ENCODE peak calls at places on chromosome 10, in six cellular contexts. K is IMR-90, Q is H9, F is neuronal stem cell, S is H1, Y is mesenchymal stem cell. W is an unnamed sample.
A peak's percentile ranks its signal among the peaks of the same experiment; 100 is the strongest.

GRCh38 chr10:69237528-69238159 is 17.5 kb downstream of the HKDC1 start:
- DNase-seq in K (peak; percentile 64), Q (peak; percentile 87), F (peak; percentile 86), S (peak; percentile 71), Y (peak; percentile 79), W (peak; percentile 95)

GRCh38 chr10:87668324-87669054 is 8.8 kb downstream of the PAPSS2 start:
- DNase-seq in K (no peak), Q (no peak), F (no peak), S (no peak), Y (no peak), W (no peak)

GRCh38 chr10:95295031-95295755 is 4.4 kb upstream of the PDLIM1 start:
- DNase-seq in K (peak; percentile 60), Q (peak; percentile 78), F (no peak), S (no peak), Y (peak; percentile 65), W (peak; percentile 77)

GRCh38 chr10:71964669-71965515 is 697 bp downstream of the CHST3 start:
- DNase-seq in K (peak; percentile 76), Q (peak; percentile 54), F (no peak), S (no peak), Y (peak; percentile 86), W (peak; percentile 56)

GRCh38 chr10:68330852-68331454 is 911 bp upstream of the HNRNPH3 start:
- DNase-seq in K (peak; percentile 23), Q (peak; percentile 29), F (no peak), S (no peak), Y (no peak), W (no peak)

GRCh38 chr10:88091490-88092061 is 228.2 kb downstream of the PTEN start:
- DNase-seq in K (no peak), Q (no peak), F (no peak), S (no peak), Y (no peak), W (peak; percentile 49)

GRCh38 chr10:12729885-12730284 is 271.6 kb downstream of the CCDC3 start:
- DNase-seq in K (no peak), Q (peak; percentile 75), F (no peak), S (peak; percentile 15), Y (no peak), W (peak; percentile 4)

GRCh38 chr10:130727766-130728490 is 583.6 kb downstream of the TCERG1L start:
- DNase-seq in K (no peak), Q (no peak), F (no peak), S (no peak), Y (no peak), W (no peak)

GRCh38 chr10:88113232-88113631 is 249.8 kb downstream of the PTEN start:
- DNase-seq in K (no peak), Q (no peak), F (no peak), S (no peak), Y (no peak), W (no peak)

GRCh38 chr10:71426058-71426605 is 29.4 kb downstream of the CDH23 start:
- DNase-seq in K (no peak), Q (no peak), F (no peak), S (no peak), Y (no peak), W (no peak)

GRCh38 chr10:111119637-111120036 is 42.8 kb downstream of the ADRA2A start:
- DNase-seq in K (no peak), Q (peak; percentile 7), F (no peak), S (no peak), Y (no peak), W (peak; percentile 4)

GRCh38 chr10:15370741-15371701 is at the start of gene FAM171A1:
- DNase-seq in K (peak; percentile 29), Q (peak; percentile 69), F (peak; percentile 56), S (no peak), Y (peak; percentile 63), W (peak; percentile 29)

GRCh38 chr10:27717851-27718250 is 27.8 kb downstream of the MKX start:
- DNase-seq in K (no peak), Q (no peak), F (no peak), S (no peak), Y (no peak), W (no peak)

GRCh38 chr10:93916257-93917063 is 22.7 kb downstream of the SLC35G1 start:
- DNase-seq in K (peak; percentile 52), Q (no peak), F (no peak), S (no peak), Y (peak; percentile 56), W (peak; percentile 64)

GRCh38 chr10:100186253-100186780 is 488 bp upstream of the ERLIN1 start:
- DNase-seq in K (peak; percentile 41), Q (no peak), F (no peak), S (no peak), Y (no peak), W (no peak)

GRCh38 chr10:60175418-60175817 is 214.3 kb downstream of the ANK3 start:
- DNase-seq in K (peak; percentile 12), Q (no peak), F (no peak), S (no peak), Y (peak; percentile 74), W (no peak)

GRCh38 chr10:8908013-8908412 is 853.5 kb downstream of the GATA3 start:
- DNase-seq in K (no peak), Q (peak; percentile 62), F (no peak), S (peak; percentile 7), Y (no peak), W (no peak)

GRCh38 chr10:117741524-117741923 is 199.0 kb downstream of the EMX2 start:
- DNase-seq in K (no peak), Q (no peak), F (no peak), S (no peak), Y (no peak), W (no peak)

GRCh38 chr10:117740696-117741222 is 198.2 kb downstream of the EMX2 start:
- DNase-seq in K (no peak), Q (no peak), F (peak; percentile 39), S (no peak), Y (no peak), W (no peak)

GRCh38 chr10:117734626-117735405 is 192.3 kb downstream of the EMX2 start:
- DNase-seq in K (no peak), Q (peak; percentile 55), F (peak; percentile 24), S (no peak), Y (no peak), W (no peak)

GRCh38 chr10:117740088-117740487 is 197.5 kb downstream of the EMX2 start:
- DNase-seq in K (no peak), Q (no peak), F (no peak), S (no peak), Y (no peak), W (no peak)

GRCh38 chr10:117736655-117737054 is 194.1 kb downstream of the EMX2 start:
- DNase-seq in K (no peak), Q (no peak), F (no peak), S (no peak), Y (no peak), W (no peak)
- H4K91ac ChIP-seq in K (no peak overlapping the region), Q (no peak overlapping the region), F (no peak overlapping the region), S (no peak overlapping the region), Y (no peak overlapping the region), W (no peak overlapping the region)

DNA sequence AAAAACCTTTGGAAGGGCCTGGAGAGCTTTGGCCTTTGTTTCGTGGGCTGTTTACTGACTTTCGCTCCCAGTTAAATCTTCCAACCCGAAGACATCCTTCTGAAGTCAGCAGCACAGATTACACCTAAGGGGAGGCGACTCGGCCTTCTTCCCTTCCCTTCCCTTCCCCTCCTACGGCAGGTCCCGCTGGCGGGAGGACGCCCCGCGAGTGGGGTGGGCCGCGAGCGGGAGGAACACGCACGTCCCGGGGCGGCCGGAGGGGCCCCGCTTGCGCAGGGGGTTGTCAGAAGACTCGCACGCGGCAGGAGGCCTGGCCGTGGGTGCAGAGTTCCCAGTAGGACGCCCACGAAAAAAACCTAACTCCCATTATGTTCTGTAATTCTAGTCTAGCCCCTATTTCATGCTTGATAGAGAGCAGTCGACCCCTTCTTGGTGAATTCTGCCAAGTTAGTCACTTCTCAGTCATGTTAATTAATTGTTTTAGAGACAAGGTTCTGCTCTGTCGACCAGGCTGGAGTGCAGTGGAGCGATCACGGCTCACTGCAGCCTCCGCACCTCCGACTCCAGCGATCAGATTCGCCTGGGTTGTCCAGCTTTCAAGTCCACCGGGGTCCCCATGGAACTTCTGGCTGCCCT is 19.2 kb upstream of the ZNF32 start:
- DNase-seq in K (no peak), Q (no peak), F (no peak), S (no peak), Y (no peak), W (no peak)
- H4K91ac ChIP-seq in K (no peak overlapping the region), Q (no peak overlapping the region), F (no peak overlapping the region), S (no peak overlapping the region), Y (no peak overlapping the region), W (no peak overlapping the region)

DNA sequence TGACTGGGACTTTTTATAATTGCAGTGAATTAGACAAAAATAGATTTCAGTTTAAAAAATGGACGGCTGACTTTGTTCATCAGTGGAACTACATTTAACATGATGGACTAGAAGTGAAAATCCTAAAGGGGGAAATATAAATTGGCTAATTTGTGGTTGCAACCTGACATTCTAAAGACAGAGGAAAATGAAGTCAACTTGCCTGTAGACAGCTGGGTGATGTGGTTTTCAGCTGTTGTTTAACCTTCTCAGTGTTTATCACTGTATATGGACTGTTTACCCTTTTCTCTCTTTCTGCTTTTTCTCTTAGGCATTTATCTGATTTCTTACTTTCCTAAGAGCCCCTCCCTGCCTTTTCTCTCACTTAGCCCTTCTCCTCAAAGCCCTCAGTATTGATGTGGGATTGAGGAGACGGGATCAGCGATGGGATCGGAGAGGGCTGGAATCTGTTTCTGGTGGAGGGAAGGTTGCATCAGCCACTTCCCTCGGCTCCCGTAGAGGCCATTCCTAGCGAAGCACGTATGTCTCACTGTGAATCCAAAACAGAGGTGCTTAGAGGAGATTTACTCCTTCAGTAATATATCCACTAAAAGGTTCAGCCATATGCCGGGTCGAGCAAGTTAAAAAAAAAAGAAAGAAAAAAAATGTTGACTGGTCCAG is 109.0 kb upstream of the KLF6 start:
- DNase-seq in K (peak; percentile 45), Q (no peak), F (no peak), S (no peak), Y (peak; percentile 92), W (peak; percentile 63)
- H4K91ac ChIP-seq in K (peak overlapping the region; percentile 98), Q (no peak overlapping the region), F (no peak overlapping the region), S (no peak overlapping the region), Y (no peak overlapping the region), W (no peak overlapping the region)

GRCh38 chr10:6478722-6479121 is 101.4 kb downstream of the PRKCQ start:
- DNase-seq in K (no peak), Q (no peak), F (no peak), S (no peak), Y (no peak), W (no peak)
- H4K91ac ChIP-seq in K (no peak overlapping the region), Q (no peak overlapping the region), F (no peak overlapping the region), S (no peak overlapping the region), Y (no peak overlapping the region), W (no peak overlapping the region)

GRCh38 chr10:29403208-29403607 is 114.3 kb downstream of the LYZL1 start:
- DNase-seq in K (no peak), Q (no peak), F (no peak), S (no peak), Y (no peak), W (no peak)
- H4K91ac ChIP-seq in K (no peak overlapping the region), Q (no peak overlapping the region), F (no peak overlapping the region), S (no peak overlapping the region), Y (no peak overlapping the region), W (no peak overlapping the region)

GRCh38 chr10:26213157-26213780 is 3.3 kb upstream of the GAD2 start:
- DNase-seq in K (no peak), Q (peak; percentile 58), F (no peak), S (no peak), Y (no peak), W (no peak)

GRCh38 chr10:26215923-26216576 is 524 bp upstream of the GAD2 start:
- DNase-seq in K (no peak), Q (peak; percentile 82), F (peak; percentile 62), S (no peak), Y (no peak), W (peak; percentile 37)

GRCh38 chr10:26215534-26215922 is 1.0 kb upstream of the GAD2 start:
- DNase-seq in K (no peak), Q (no peak), F (no peak), S (no peak), Y (no peak), W (no peak)

GRCh38 chr10:26214004-26214403 is 2.6 kb upstream of the GAD2 start:
- DNase-seq in K (no peak), Q (peak; percentile 86), F (peak; percentile 45), S (peak; percentile 83), Y (no peak), W (no peak)

GRCh38 chr10:26214538-26215461 is 1.8 kb upstream of the GAD2 start:
- DNase-seq in K (no peak), Q (peak; percentile 55), F (no peak), S (no peak), Y (no peak), W (no peak)
- H4K91ac ChIP-seq in K (no peak overlapping the region), Q (no peak overlapping the region), F (no peak overlapping the region), S (peak overlapping the region; percentile 86), Y (no peak overlapping the region), W (no peak overlapping the region)

W was measured in trophoblast cell.